ENCODE peak calls at places on chromosomes 7 and 10, in four cellular contexts. D, P, Z and C are unnamed samples.

GRCh38 chr7:13908667-13909382 is 80.6 kb downstream of the ETV1 start:
- DNase-seq in D (no peak), P (no peak), Z (no peak), C (peak)

GRCh38 chr7:105355701-105356100 is 33.0 kb downstream of the SRPK2 start:
- DNase-seq in D (no peak), P (no peak), Z (no peak), C (no peak)

GRCh38 chr7:156673454-156673853 is 32.9 kb downstream of the RNF32 start:
- DNase-seq in D (no peak), P (no peak), Z (no peak), C (no peak)

GRCh38 chr7:75629042-75629441 is 109.7 kb downstream of the HIP1 start:
- DNase-seq in D (no peak), P (no peak), Z (peak), C (no peak)

GRCh38 chr10:43160067-43160918 is 22.0 kb downstream of the CSGALNACT2 start:
- DNase-seq in D (no peak), P (no peak), Z (no peak), C (no peak)

GRCh38 chr10:123675811-123676210 is 9.7 kb downstream of the GPR26 start:
- DNase-seq in D (no peak), P (no peak), Z (no peak), C (no peak)

GRCh38 chr10:28532223-28532508 is 752 bp upstream of the WAC start:
- DNase-seq in D (no peak), P (no peak), Z (peak), C (no peak)

GRCh38 chr10:25745976-25746375 is 188.1 kb upstream of the MYO3A start:
- DNase-seq in D (no peak), P (no peak), Z (no peak), C (no peak)

GRCh38 chr10:131154306-131155025 is 157.1 kb downstream of the TCERG1L start:
- DNase-seq in D (no peak), P (no peak), Z (no peak), C (no peak)

GRCh38 chr10:77431209-77431611 is 206.4 kb downstream of the KCNMA1 start:
- DNase-seq in D (no peak), P (peak), Z (no peak), C (no peak)

GRCh38 chr10:97718659-97719142 is 5.2 kb downstream of the MARVELD1 start:
- DNase-seq in D (no peak), P (peak), Z (no peak), C (peak)

GRCh38 chr7:2521341-2521745 is 1.8 kb downstream of the LFNG start:
- DNase-seq in D (no peak), P (no peak), Z (no peak), C (no peak)

GRCh38 chr7:32676249-32676941 is 181.1 kb downstream of the AVL9 start:
- DNase-seq in D (no peak), P (no peak), Z (no peak), C (no peak)

GRCh38 chr10:131092416-131092815 is 219.1 kb downstream of the TCERG1L start:
- DNase-seq in D (no peak), P (no peak), Z (no peak), C (no peak)

GRCh38 chr7:80480566-80480965 is 31.3 kb downstream of the GNAT3 start:
- DNase-seq in D (no peak), P (no peak), Z (no peak), C (no peak)

GRCh38 chr10:125260260-125260659 is 99.9 kb upstream of the CTBP2 start:
- DNase-seq in D (no peak), P (no peak), Z (no peak), C (no peak)

GRCh38 chr10:126133906-126134703 is 237.7 kb downstream of the FANK1 start:
- DNase-seq in D (no peak), P (no peak), Z (no peak), C (no peak)

GRCh38 chr10:95354130-95354529 is 63.3 kb upstream of the PDLIM1 start:
- DNase-seq in D (no peak), P (no peak), Z (no peak), C (no peak)

GRCh38 chr10:21174670-21175495 is 277.8 kb upstream of the NEBL start:
- DNase-seq in D (no peak), P (no peak), Z (no peak), C (no peak)

GRCh38 chr7:136870799-136871487 is 2.5 kb downstream of the CHRM2 start:
- DNase-seq in D (peak), P (no peak), Z (peak), C (no peak)
- TF ChIP-seq CTCF in D (no peak), P (no peak), Z (no peak), C (no peak)

DNA sequence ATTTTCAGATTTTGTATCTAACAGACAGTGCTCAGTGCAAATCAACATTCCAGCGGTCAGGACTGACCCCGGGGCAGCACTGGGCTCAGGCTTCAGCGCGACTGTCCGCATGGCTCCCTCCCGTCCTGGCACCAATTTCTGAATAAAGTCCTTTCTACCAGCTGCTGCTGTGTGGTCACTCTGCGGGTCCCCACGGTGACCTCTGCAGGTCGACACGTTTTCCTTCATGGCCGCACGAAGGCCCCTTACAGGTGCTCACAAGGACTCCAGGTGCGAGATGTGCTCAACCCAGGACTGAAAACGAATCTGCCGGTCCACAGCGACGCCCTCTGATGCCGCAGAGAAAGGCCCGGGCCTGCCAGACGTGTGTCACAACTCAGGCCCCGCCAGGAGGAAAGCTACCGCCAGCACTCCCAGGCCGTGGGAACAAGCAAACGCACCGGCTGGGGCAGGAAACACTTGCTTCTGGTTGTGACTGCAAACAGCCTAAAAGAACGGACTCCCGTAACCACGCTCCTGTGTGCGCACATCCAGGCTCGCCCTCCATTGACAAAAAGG is 3.7 kb upstream of the UTF1 start:
- DNase-seq in D (no peak), P (peak), Z (no peak), C (no peak)
- TF ChIP-seq CTCF in D (no peak), P (peak), Z (no peak), C (no peak)

GRCh38 chr10:58358947-58359346 is 24.1 kb downstream of the UBE2D1 start:
- DNase-seq in D (no peak), P (no peak), Z (no peak), C (no peak)

GRCh38 chr10:58361353-58361752 is 23.9 kb upstream of the TFAM start:
- DNase-seq in D (no peak), P (no peak), Z (no peak), C (no peak)

GRCh38 chr10:58359541-58359940 is 24.7 kb downstream of the UBE2D1 start:
- DNase-seq in D (no peak), P (no peak), Z (no peak), C (no peak)

GRCh38 chr10:58360412-58361004 is 24.7 kb upstream of the TFAM start:
- DNase-seq in D (no peak), P (no peak), Z (no peak), C (no peak)

DNA sequence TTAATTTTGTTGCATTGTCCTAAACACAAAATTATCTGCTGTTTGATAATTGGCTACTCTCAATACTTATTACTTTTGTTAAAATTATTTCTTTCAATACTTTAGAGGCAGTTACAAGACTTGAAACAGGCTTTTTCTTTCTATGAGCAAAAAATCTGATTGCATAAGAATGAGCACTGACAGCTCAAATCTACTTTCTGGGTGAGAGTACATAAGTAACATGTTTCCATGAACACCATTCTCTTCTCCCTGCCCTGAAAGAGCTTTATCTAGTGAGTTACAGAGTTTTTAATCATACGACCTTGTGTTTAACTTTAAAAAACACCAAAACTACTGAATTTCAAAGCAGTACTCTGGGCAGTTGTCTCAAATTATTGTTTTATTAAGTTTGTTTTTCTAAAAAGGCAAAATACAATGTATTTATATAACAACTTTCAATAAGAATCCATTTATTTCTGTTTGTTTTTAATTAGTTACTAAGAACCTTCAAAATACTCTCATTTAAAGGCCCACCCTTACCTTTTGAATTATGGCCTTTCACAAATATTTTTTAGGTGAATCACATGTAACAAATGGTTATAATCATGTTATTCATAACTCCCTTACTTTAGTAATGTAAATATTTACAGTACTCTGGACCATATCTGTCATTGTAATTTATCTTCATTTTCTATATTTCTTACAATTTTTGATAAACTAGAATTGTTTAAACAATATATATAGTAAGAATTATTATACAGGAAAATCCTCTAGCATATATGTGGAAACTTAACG is 23.0 kb upstream of the TFAM start:
- DNase-seq in D (no peak), P (no peak), Z (no peak), C (no peak)
- TF ChIP-seq CTCF in D (no peak), P (no peak), Z (no peak), C (no peak)

GRCh38 chr7:124662937-124663336 is 102.7 kb downstream of the GPR37 start:
- DNase-seq in D (no peak), P (no peak), Z (no peak), C (no peak)
- TF ChIP-seq CTCF in D (no peak), P (peak), Z (peak), C (no peak)

GRCh38 chr7:149883452-149883861 is 9.7 kb downstream of the ATP6V0E2 start:
- DNase-seq in D (peak), P (peak), Z (peak), C (peak)
- TF ChIP-seq CTCF in D (peak), P (peak), Z (peak), C (peak)

GRCh38 chr7:101856488-101857357 is 39.3 kb downstream of the CUX1 start:
- DNase-seq in D (no peak), P (peak), Z (peak), C (peak)
- TF ChIP-seq CTCF in D (no peak), P (peak), Z (peak), C (no peak)

DNA sequence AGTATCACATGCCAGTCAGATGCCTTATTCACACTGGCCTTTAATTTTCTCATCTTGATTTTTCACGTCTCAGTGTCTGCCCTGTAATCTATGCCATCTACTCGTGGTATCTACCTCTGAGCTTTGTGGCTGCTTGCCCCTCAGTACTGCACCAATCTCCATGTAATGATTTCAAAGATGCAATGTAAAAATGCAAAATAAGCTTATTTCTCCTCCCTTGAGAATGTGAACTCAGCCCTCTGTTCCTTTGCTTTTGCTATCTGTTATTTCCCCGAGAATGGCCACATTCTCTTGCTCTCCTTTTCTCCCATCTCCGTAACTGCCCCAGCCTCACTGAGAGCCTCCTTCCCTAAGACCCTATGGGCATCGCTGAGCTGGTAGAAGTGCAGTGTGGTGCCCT is 317.5 kb downstream of the SFMBT2 start:
- DNase-seq in D (no peak), P (no peak), Z (no peak), C (no peak)
- TF ChIP-seq CTCF in D (no peak), P (no peak), Z (no peak), C (no peak)

GRCh38 chr10:49164587-49165188 is 23.5 kb downstream of the TMEM273 start:
- DNase-seq in D (peak), P (peak), Z (no peak), C (peak)
- TF ChIP-seq CTCF in D (peak), P (peak), Z (peak), C (peak)